ENCODE peak calls at places on chromosomes 5 and 9, in eight cellular contexts. One of them, this sample, is unnamed.

GRCh38 chr5:59496524-59497134 is 396.9 kb downstream of the PDE4D start:
- DNase-seq in uterus: no peak
- DNase-seq in PC-3: peak; percentile 39
- DNase-seq in stomach: no peak
- DNase-seq in cardiac muscle cell: no peak
- DNase-seq in spleen: peak; percentile 54
- DNase-seq in fibroblast of lung: no peak
- DNase-seq in adrenal gland: no peak
- DNase-seq in this sample: no peak

GRCh38 chr9:68981825-68982224 is 32.1 kb downstream of the PRKACG start:
- DNase-seq in uterus: no peak
- DNase-seq in PC-3: peak; percentile 7
- DNase-seq in stomach: no peak
- DNase-seq in cardiac muscle cell: no peak
- DNase-seq in spleen: no peak
- DNase-seq in fibroblast of lung: no peak
- DNase-seq in adrenal gland: no peak
- DNase-seq in this sample: no peak

GRCh38 chr9:121582641-121583040 is 68.8 kb upstream of the DAB2IP start:
- DNase-seq in uterus: no peak
- DNase-seq in PC-3: no peak
- DNase-seq in stomach: no peak
- DNase-seq in cardiac muscle cell: no peak
- DNase-seq in spleen: no peak
- DNase-seq in fibroblast of lung: no peak
- DNase-seq in adrenal gland: no peak
- DNase-seq in this sample: no peak

GRCh38 chr5:150589791-150590601 is 50.5 kb upstream of the SYNPO start:
- DNase-seq in uterus: peak; percentile 87
- DNase-seq in PC-3: no peak
- DNase-seq in stomach: peak; percentile 57
- DNase-seq in cardiac muscle cell: peak; percentile 59
- DNase-seq in spleen: peak; percentile 69
- DNase-seq in fibroblast of lung: no peak
- DNase-seq in adrenal gland: peak; percentile 52
- DNase-seq in this sample: no peak

GRCh38 chr5:78644129-78644528 is 4.4 kb downstream of the LHFPL2 start:
- DNase-seq in uterus: no peak
- DNase-seq in PC-3: no peak
- DNase-seq in stomach: no peak
- DNase-seq in cardiac muscle cell: no peak
- DNase-seq in spleen: no peak
- DNase-seq in fibroblast of lung: no peak
- DNase-seq in adrenal gland: no peak
- DNase-seq in this sample: no peak

GRCh38 chr5:65418661-65419060 is 63.1 kb downstream of the ADAMTS6 start:
- DNase-seq in uterus: no peak
- DNase-seq in PC-3: no peak
- DNase-seq in stomach: no peak
- DNase-seq in cardiac muscle cell: no peak
- DNase-seq in spleen: no peak
- DNase-seq in fibroblast of lung: peak; percentile 40
- DNase-seq in adrenal gland: no peak
- DNase-seq in this sample: peak; percentile 27

GRCh38 chr5:151509231-151509630 is 61.8 kb downstream of the SLC36A1 start:
- DNase-seq in uterus: no peak
- DNase-seq in PC-3: peak; percentile 77
- DNase-seq in stomach: no peak
- DNase-seq in cardiac muscle cell: no peak
- DNase-seq in spleen: no peak
- DNase-seq in fibroblast of lung: no peak
- DNase-seq in adrenal gland: no peak
- DNase-seq in this sample: no peak

GRCh38 chr5:168552146-168552545 is 23.0 kb downstream of the FBLL1 start:
- DNase-seq in uterus: no peak
- DNase-seq in PC-3: peak; percentile 25
- DNase-seq in stomach: no peak
- DNase-seq in cardiac muscle cell: no peak
- DNase-seq in spleen: no peak
- DNase-seq in fibroblast of lung: peak; percentile 96
- DNase-seq in adrenal gland: peak; percentile 19
- DNase-seq in this sample: peak; percentile 88

GRCh38 chr5:123434796-123435195 is 11.6 kb upstream of the CEP120 start:
- DNase-seq in uterus: no peak
- DNase-seq in PC-3: no peak
- DNase-seq in stomach: no peak
- DNase-seq in cardiac muscle cell: no peak
- DNase-seq in spleen: no peak
- DNase-seq in fibroblast of lung: no peak
- DNase-seq in adrenal gland: no peak
- DNase-seq in this sample: no peak

GRCh38 chr5:156718985-156719384 is 131.1 kb upstream of the PPP1R2B start:
- DNase-seq in uterus: no peak
- DNase-seq in PC-3: no peak
- DNase-seq in stomach: no peak
- DNase-seq in cardiac muscle cell: no peak
- DNase-seq in spleen: no peak
- DNase-seq in fibroblast of lung: no peak
- DNase-seq in adrenal gland: no peak
- DNase-seq in this sample: no peak

GRCh38 chr9:121266906-121267650 is 884 bp upstream of the GSN start:
- DNase-seq in uterus: peak; percentile 50
- DNase-seq in PC-3: no peak
- DNase-seq in stomach: no peak
- DNase-seq in cardiac muscle cell: no peak
- DNase-seq in spleen: no peak
- DNase-seq in fibroblast of lung: peak; percentile 18
- DNase-seq in adrenal gland: no peak
- DNase-seq in this sample: no peak

GRCh38 chr9:90858505-90858904 is 56.9 kb downstream of the SYK start:
- DNase-seq in uterus: no peak
- DNase-seq in PC-3: no peak
- DNase-seq in stomach: no peak
- DNase-seq in cardiac muscle cell: no peak
- DNase-seq in spleen: no peak
- DNase-seq in fibroblast of lung: no peak
- DNase-seq in adrenal gland: no peak
- DNase-seq in this sample: no peak

DNA sequence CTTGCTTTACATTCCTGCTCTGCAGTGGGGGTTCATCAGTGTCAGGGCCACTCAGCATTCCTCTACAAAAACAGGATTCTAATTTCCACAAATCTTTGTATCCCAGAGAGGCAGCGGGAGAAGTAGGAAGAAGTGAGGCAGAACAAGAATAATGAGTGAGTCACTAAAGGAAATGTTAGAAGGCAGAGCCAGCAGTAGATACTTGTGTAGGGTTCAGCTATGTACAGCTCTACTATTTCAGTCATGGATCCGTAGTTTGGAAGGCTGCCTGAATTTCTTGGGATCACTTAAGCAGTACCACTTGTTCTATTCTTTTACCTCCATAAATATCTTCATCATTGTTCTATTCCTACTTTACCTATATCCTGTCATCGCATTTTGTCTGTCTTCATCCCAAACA is 246.3 kb upstream of the TLE4 start:
- DNase-seq in uterus: no peak
- DNase-seq in PC-3: no peak
- DNase-seq in stomach: no peak
- DNase-seq in cardiac muscle cell: no peak
- DNase-seq in spleen: no peak
- DNase-seq in fibroblast of lung: peak; percentile 70
- DNase-seq in adrenal gland: no peak
- DNase-seq in this sample: no peak
- TF ChIP-seq CTCF in uterus: no peak
- TF ChIP-seq CTCF in PC-3: no peak
- TF ChIP-seq CTCF in stomach: no peak
- TF ChIP-seq CTCF in cardiac muscle cell: no peak
- TF ChIP-seq CTCF in spleen: no peak
- TF ChIP-seq CTCF in fibroblast of lung: no peak
- TF ChIP-seq CTCF in adrenal gland: no peak
- TF ChIP-seq CTCF in this sample: no peak

DNA sequence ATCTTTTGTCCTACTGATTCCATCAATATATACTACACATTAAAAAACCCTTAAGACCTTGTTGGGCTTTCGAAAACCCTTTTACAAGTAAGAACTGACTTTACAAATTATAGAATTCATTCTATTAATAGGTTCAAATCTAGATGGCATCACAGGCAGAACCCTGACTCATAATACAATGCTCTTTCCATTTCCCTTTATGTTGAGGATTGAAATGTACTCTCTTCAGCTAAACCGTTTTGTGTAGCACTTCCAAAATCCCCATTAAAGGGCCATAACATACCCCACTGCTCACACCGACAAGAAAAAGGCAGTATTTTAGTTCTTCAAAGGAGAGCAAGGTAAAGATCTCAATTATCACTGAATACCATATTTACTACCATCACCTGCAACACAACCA is 11.1 kb downstream of the CSNK1A1 start:
- DNase-seq in uterus: no peak
- DNase-seq in PC-3: no peak
- DNase-seq in stomach: no peak
- DNase-seq in cardiac muscle cell: no peak
- DNase-seq in spleen: no peak
- DNase-seq in fibroblast of lung: no peak
- DNase-seq in adrenal gland: no peak
- DNase-seq in this sample: no peak
- H3K27ac ChIP-seq in uterus: no peak overlapping the region
- H3K27ac ChIP-seq in PC-3: no peak overlapping the region
- H3K27ac ChIP-seq in stomach: no peak overlapping the region
- H3K27ac ChIP-seq in cardiac muscle cell: peak overlapping the region; percentile 11
- H3K27ac ChIP-seq in spleen: no peak overlapping the region
- H3K27ac ChIP-seq in fibroblast of lung: no peak overlapping the region
- H3K27ac ChIP-seq in adrenal gland: no peak overlapping the region
- H3K27ac ChIP-seq in this sample: no peak overlapping the region

GRCh38 chr5:132927355-132927754 is 36.1 kb downstream of the AFF4 start:
- DNase-seq in uterus: no peak
- DNase-seq in PC-3: no peak
- DNase-seq in stomach: no peak
- DNase-seq in cardiac muscle cell: no peak
- DNase-seq in spleen: no peak
- DNase-seq in fibroblast of lung: no peak
- DNase-seq in adrenal gland: no peak
- DNase-seq in this sample: no peak
- H3K36me3 ChIP-seq in uterus: no peaks in the 10 kb centered on the region
- H3K36me3 ChIP-seq in PC-3: peaks cover 22% of the 10 kb centered on the region
- H3K36me3 ChIP-seq in stomach: peaks cover 81% of the 10 kb centered on the region
- H3K36me3 ChIP-seq in cardiac muscle cell: peaks cover 27% of the 10 kb centered on the region
- H3K36me3 ChIP-seq in spleen: peaks cover 41% of the 10 kb centered on the region
- H3K36me3 ChIP-seq in fibroblast of lung: peaks cover 5% of the 10 kb centered on the region
- H3K36me3 ChIP-seq in adrenal gland: no peaks in the 10 kb centered on the region
- H3K36me3 ChIP-seq in this sample: peaks cover 79% of the 10 kb centered on the region

GRCh38 chr5:926416-927171 is 33.9 kb downstream of the TRIP13 start:
- DNase-seq in uterus: peak; percentile 23
- DNase-seq in PC-3: no peak
- DNase-seq in stomach: no peak
- DNase-seq in cardiac muscle cell: peak; percentile 63
- DNase-seq in spleen: peak; percentile 73
- DNase-seq in fibroblast of lung: peak; percentile 29
- DNase-seq in adrenal gland: no peak
- DNase-seq in this sample: no peak
- TF ChIP-seq CTCF in uterus: no peak
- TF ChIP-seq CTCF in PC-3: no peak
- TF ChIP-seq CTCF in stomach: no peak
- TF ChIP-seq CTCF in cardiac muscle cell: peak; percentile 50
- TF ChIP-seq CTCF in spleen: peak; percentile 7
- TF ChIP-seq CTCF in fibroblast of lung: peak; percentile 8
- TF ChIP-seq CTCF in adrenal gland: peak; percentile 8
- TF ChIP-seq CTCF in this sample: peak; percentile 41

GRCh38 chr9:83560169-83560826 is 22.1 kb upstream of the FRMD3 start:
- DNase-seq in uterus: no peak
- DNase-seq in PC-3: no peak
- DNase-seq in stomach: no peak
- DNase-seq in cardiac muscle cell: peak; percentile 20
- DNase-seq in spleen: no peak
- DNase-seq in fibroblast of lung: no peak
- DNase-seq in adrenal gland: no peak
- DNase-seq in this sample: no peak
- H3K27ac ChIP-seq in uterus: no peak overlapping the region
- H3K27ac ChIP-seq in PC-3: no peak overlapping the region
- H3K27ac ChIP-seq in stomach: no peak overlapping the region
- H3K27ac ChIP-seq in cardiac muscle cell: no peak overlapping the region
- H3K27ac ChIP-seq in spleen: no peak overlapping the region
- H3K27ac ChIP-seq in fibroblast of lung: no peak overlapping the region
- H3K27ac ChIP-seq in adrenal gland: no peak overlapping the region
- H3K27ac ChIP-seq in this sample: no peak overlapping the region

DNA sequence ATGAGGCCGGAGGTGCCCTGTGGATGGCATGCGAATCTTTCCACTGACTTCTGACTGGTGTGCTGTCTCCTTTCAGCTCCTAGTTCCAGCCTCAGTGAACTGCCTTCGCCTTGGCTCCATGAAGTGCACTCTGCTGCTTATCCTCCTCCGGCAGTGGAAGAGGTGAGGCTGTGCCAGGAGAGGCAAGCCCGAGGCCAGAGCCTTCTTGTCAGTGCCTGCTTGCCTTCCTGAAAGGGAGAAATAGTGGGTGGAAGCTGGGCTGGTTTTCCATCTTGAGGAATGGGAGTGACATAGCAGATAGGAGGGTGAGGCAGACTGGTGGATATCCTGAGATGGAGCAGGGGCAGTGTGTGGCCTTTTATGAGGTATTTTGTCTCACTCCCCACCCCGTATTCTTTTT is 29.7 kb downstream of the SH3GLB2 start:
- DNase-seq in uterus: no peak
- DNase-seq in PC-3: no peak
- DNase-seq in stomach: no peak
- DNase-seq in cardiac muscle cell: no peak
- DNase-seq in spleen: no peak
- DNase-seq in fibroblast of lung: no peak
- DNase-seq in adrenal gland: no peak
- DNase-seq in this sample: no peak
- H3K36me3 ChIP-seq in uterus: no peaks in the 10 kb centered on the region
- H3K36me3 ChIP-seq in PC-3: peaks cover 18% of the 10 kb centered on the region
- H3K36me3 ChIP-seq in stomach: peaks cover 100% of the 10 kb centered on the region
- H3K36me3 ChIP-seq in cardiac muscle cell: peaks cover 64% of the 10 kb centered on the region
- H3K36me3 ChIP-seq in spleen: peaks cover 95% of the 10 kb centered on the region
- H3K36me3 ChIP-seq in fibroblast of lung: peaks cover 44% of the 10 kb centered on the region
- H3K36me3 ChIP-seq in adrenal gland: no peaks in the 10 kb centered on the region
- H3K36me3 ChIP-seq in this sample: peaks cover 72% of the 10 kb centered on the region

DNA sequence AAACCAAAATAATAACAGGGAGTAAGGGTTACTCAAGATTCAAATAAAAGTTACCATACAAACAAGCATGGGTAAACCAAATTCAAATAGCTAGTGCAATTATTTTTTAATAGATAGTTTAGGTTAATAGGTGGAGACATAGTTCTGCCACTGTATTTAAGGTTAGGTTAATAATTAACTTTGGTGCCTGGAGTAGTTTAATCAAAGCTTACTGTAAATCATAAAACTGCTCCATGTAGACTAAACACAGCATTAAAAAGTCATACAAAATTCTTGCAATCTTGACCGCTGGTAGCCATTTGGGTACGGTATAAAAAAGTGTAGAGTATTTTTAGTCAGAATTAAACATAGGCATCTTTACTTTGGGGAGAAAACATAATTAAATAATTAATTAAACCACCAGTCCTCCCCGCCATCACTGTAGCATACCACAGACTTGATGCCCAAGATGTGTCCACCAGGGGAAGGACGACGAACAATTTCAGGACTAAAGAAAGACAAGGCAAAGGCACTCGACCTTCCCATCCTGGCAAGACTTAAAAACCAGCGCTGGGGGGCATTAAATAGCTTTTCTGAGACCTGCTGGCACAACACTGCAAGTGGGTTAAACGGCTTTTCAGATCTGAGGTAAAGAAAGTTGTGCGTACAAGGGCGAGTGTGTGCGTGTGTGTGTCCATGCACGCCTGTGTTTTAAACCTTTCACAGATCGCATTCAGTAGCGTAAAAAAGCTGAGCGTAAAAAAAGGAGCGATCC is 2.9 kb downstream of the SEMA6A start:
- DNase-seq in uterus: no peak
- DNase-seq in PC-3: no peak
- DNase-seq in stomach: no peak
- DNase-seq in cardiac muscle cell: peak; percentile 28
- DNase-seq in spleen: no peak
- DNase-seq in fibroblast of lung: no peak
- DNase-seq in adrenal gland: peak; percentile 38
- DNase-seq in this sample: no peak
- TF ChIP-seq CTCF in uterus: no peak
- TF ChIP-seq CTCF in PC-3: no peak
- TF ChIP-seq CTCF in stomach: no peak
- TF ChIP-seq CTCF in cardiac muscle cell: no peak
- TF ChIP-seq CTCF in spleen: no peak
- TF ChIP-seq CTCF in fibroblast of lung: no peak
- TF ChIP-seq CTCF in adrenal gland: peak; percentile 29
- TF ChIP-seq CTCF in this sample: peak; percentile 19